ENCODE peak calls at places on chromosomes 5 and 9, in nine cellular contexts. Q is amygdala; H is stimulated activated CD4-positive, alpha-beta T cell treated with anti-CD3 and anti-CD28 coated beads, Interleukin-15, amount 100 ng/mL, for 24 hours; R is EL; Z is astrocyte of the spinal cord; X is cardiac septum; F is LHCN-M2; E is Daoy; V is fibroblast of the conjunctiva. U is an unnamed sample.

GRCh38 chr5:112407666-112408065 is 11.4 kb downstream of the EPB41L4A start:
- DNase-seq in F (no peak), Q (no peak), X (no peak), E (no peak), H (no peak), R (no peak), V (no peak), Z (no peak), U (no peak)

GRCh38 chr9:112028242-112029221 is 131.9 kb downstream of the UGCG start:
- DNase-seq in X (no peak), R (no peak), Q (no peak), V (no peak), Z (no peak), F (no peak), E (peak), H (peak), U (no peak)

GRCh38 chr9:14062449-14063187 is 251.3 kb downstream of the NFIB start:
- DNase-seq in Z (peak), Q (no peak), H (no peak), E (peak), R (peak), V (peak), F (peak), X (no peak), U (no peak)

GRCh38 chr9:128523199-128523925 is 18.8 kb downstream of the GLE1 start:
- DNase-seq in F (peak), R (peak), Z (peak), E (peak), V (peak), H (no peak), Q (no peak), X (no peak), U (no peak)

GRCh38 chr5:149284501-149284900 is 12.8 kb downstream of the AFAP1L1 start:
- DNase-seq in F (peak), Z (no peak), R (no peak), E (no peak), V (peak), H (no peak), Q (no peak), X (no peak), U (no peak)

GRCh38 chr5:443239-444151 is 519 bp downstream of the EXOC3 start:
- DNase-seq in X (peak), H (peak), F (no peak), Z (no peak), Q (no peak), R (no peak), E (no peak), V (no peak), U (peak)

GRCh38 chr5:125467222-125467621 is 720.8 kb upstream of the ZNF608 start:
- DNase-seq in X (no peak), V (no peak), H (no peak), Q (no peak), R (no peak), Z (no peak), E (no peak), F (no peak), U (no peak)

GRCh38 chr9:120917285-120917684 is 9.3 kb downstream of the TRAF1 start:
- DNase-seq in H (no peak), R (no peak), Q (no peak), Z (no peak), F (no peak), E (no peak), V (no peak), X (no peak), U (no peak)

GRCh38 chr9:6631207-6631512 is 14.4 kb downstream of the GLDC start:
- DNase-seq in Q (no peak), V (no peak), F (no peak), X (no peak), R (no peak), Z (no peak), H (no peak), E (no peak), U (no peak)

GRCh38 chr9:78685471-78685870 is 388.5 kb downstream of the PSAT1 start:
- DNase-seq in E (no peak), R (no peak), X (no peak), H (no peak), F (peak), V (no peak), Z (no peak), Q (no peak), U (no peak)

GRCh38 chr5:10310073-10310779 is 2.5 kb upstream of the CMBL start:
- DNase-seq in X (no peak), H (peak), F (no peak), Q (no peak), E (peak), Z (peak), V (no peak), R (peak), U (peak)

GRCh38 chr9:133999866-134000265 is 7.7 kb upstream of the VAV2 start:
- DNase-seq in E (no peak), H (no peak), Z (no peak), Q (no peak), F (no peak), X (no peak), R (no peak), V (no peak), U (no peak)

GRCh38 chr5:40446910-40447309 is 232.8 kb upstream of the PTGER4 start:
- DNase-seq in Q (no peak), V (peak), E (peak), F (peak), X (no peak), R (peak), Z (peak), H (no peak), U (peak)

GRCh38 chr5:36703245-36703860 is 96.9 kb downstream of the SLC1A3 start:
- DNase-seq in X (no peak), F (no peak), H (no peak), Q (no peak), V (peak), E (no peak), Z (no peak), R (no peak), U (no peak)

GRCh38 chr5:103439007-103439406 is 123.6 kb downstream of the NUDT12 start:
- DNase-seq in H (no peak), E (no peak), F (no peak), Z (no peak), X (no peak), R (no peak), V (no peak), Q (no peak), U (no peak)

GRCh38 chr9:135087899-135088347 is 455 bp downstream of the OLFM1 start:
- DNase-seq in E (peak), F (no peak), Q (no peak), X (no peak), R (no peak), H (no peak), V (no peak), Z (no peak), U (no peak)

GRCh38 chr9:135034106-135034505 is 53.4 kb upstream of the OLFM1 start:
- DNase-seq in V (no peak), H (no peak), E (no peak), R (no peak), F (no peak), Z (no peak), Q (no peak), X (peak), U (peak)

GRCh38 chr5:5066276-5067186 is 73.6 kb upstream of the ADAMTS16 start:
- DNase-seq in Z (peak), E (peak), V (no peak), X (no peak), F (no peak), R (peak), H (no peak), Q (no peak), U (no peak)

GRCh38 chr5:181127907-181128626 is 2.9 kb downstream of the OR2V1 start:
- DNase-seq in H (no peak), E (no peak), F (no peak), R (peak), X (no peak), V (no peak), Q (no peak), Z (no peak), U (peak)